ENCODE peak calls at places on chromosome 19, in six cellular contexts. One of them, this sample, is unnamed.

GRCh38 chr19:32022044-32022945 is 323.1 kb upstream of the ZNF507 start:
- DNase-seq in mesendoderm: no peak
- DNase-seq in left ventricle myocardium inferior: no peak
- DNase-seq in hypothalamus: no peak
- DNase-seq in anterior cingulate cortex: no peak
- DNase-seq in RCC 7860: no peak
- DNase-seq in this sample: no peak

GRCh38 chr19:1483067-1483978 is 4.3 kb upstream of the C19orf25 start:
- DNase-seq in mesendoderm: no peak
- DNase-seq in left ventricle myocardium inferior: no peak
- DNase-seq in hypothalamus: no peak
- DNase-seq in anterior cingulate cortex: no peak
- DNase-seq in RCC 7860: no peak
- DNase-seq in this sample: no peak

GRCh38 chr19:32442650-32443049 is 37.1 kb downstream of the DPY19L3 start:
- DNase-seq in mesendoderm: no peak
- DNase-seq in left ventricle myocardium inferior: no peak
- DNase-seq in hypothalamus: no peak
- DNase-seq in anterior cingulate cortex: no peak
- DNase-seq in RCC 7860: no peak
- DNase-seq in this sample: no peak

GRCh38 chr19:5719274-5719960 is 529 bp downstream of the LONP1 start:
- DNase-seq in mesendoderm: no peak
- DNase-seq in left ventricle myocardium inferior: no peak
- DNase-seq in hypothalamus: no peak
- DNase-seq in anterior cingulate cortex: no peak
- DNase-seq in RCC 7860: no peak
- DNase-seq in this sample: no peak

GRCh38 chr19:2627319-2627829 is 75.1 kb downstream of the GNG7 start:
- DNase-seq in mesendoderm: peak
- DNase-seq in left ventricle myocardium inferior: peak
- DNase-seq in hypothalamus: peak
- DNase-seq in anterior cingulate cortex: peak
- DNase-seq in RCC 7860: peak
- DNase-seq in this sample: peak

GRCh38 chr19:48836089-48837017 is at the start of gene HSD17B14:
- DNase-seq in mesendoderm: peak
- DNase-seq in left ventricle myocardium inferior: no peak
- DNase-seq in hypothalamus: peak
- DNase-seq in anterior cingulate cortex: peak
- DNase-seq in RCC 7860: no peak
- DNase-seq in this sample: peak

GRCh38 chr19:15199652-15200574 is 882 bp downstream of the NOTCH3 start:
- DNase-seq in mesendoderm: peak
- DNase-seq in left ventricle myocardium inferior: no peak
- DNase-seq in hypothalamus: peak
- DNase-seq in anterior cingulate cortex: no peak
- DNase-seq in RCC 7860: no peak
- DNase-seq in this sample: no peak

GRCh38 chr19:36771275-36772231 is 1.1 kb downstream of the ZNF850 start:
- DNase-seq in mesendoderm: peak
- DNase-seq in left ventricle myocardium inferior: peak
- DNase-seq in hypothalamus: peak
- DNase-seq in anterior cingulate cortex: no peak
- DNase-seq in RCC 7860: peak
- DNase-seq in this sample: peak

GRCh38 chr19:29263305-29264080 is 50.5 kb upstream of the UQCRFS1 start:
- DNase-seq in mesendoderm: peak
- DNase-seq in left ventricle myocardium inferior: peak
- DNase-seq in hypothalamus: no peak
- DNase-seq in anterior cingulate cortex: no peak
- DNase-seq in RCC 7860: no peak
- DNase-seq in this sample: peak

GRCh38 chr19:6069268-6069771 is 41.0 kb downstream of the RFX2 start:
- DNase-seq in mesendoderm: no peak
- DNase-seq in left ventricle myocardium inferior: no peak
- DNase-seq in hypothalamus: no peak
- DNase-seq in anterior cingulate cortex: no peak
- DNase-seq in RCC 7860: no peak
- DNase-seq in this sample: no peak

GRCh38 chr19:42113641-42114348 is 18.5 kb downstream of the POU2F2 start:
- DNase-seq in mesendoderm: peak
- DNase-seq in left ventricle myocardium inferior: no peak
- DNase-seq in hypothalamus: no peak
- DNase-seq in anterior cingulate cortex: no peak
- DNase-seq in RCC 7860: peak
- DNase-seq in this sample: no peak

GRCh38 chr19:12603714-12604113 is 6.9 kb downstream of the ZNF490 start:
- DNase-seq in mesendoderm: no peak
- DNase-seq in left ventricle myocardium inferior: no peak
- DNase-seq in hypothalamus: no peak
- DNase-seq in anterior cingulate cortex: no peak
- DNase-seq in RCC 7860: no peak
- DNase-seq in this sample: peak

GRCh38 chr19:34712606-34713261 is 21.3 kb upstream of the ZNF181 start:
- DNase-seq in mesendoderm: peak
- DNase-seq in left ventricle myocardium inferior: no peak
- DNase-seq in hypothalamus: no peak
- DNase-seq in anterior cingulate cortex: no peak
- DNase-seq in RCC 7860: peak
- DNase-seq in this sample: peak

GRCh38 chr19:10335149-10336053 is 2.1 kb upstream of the RAVER1 start:
- DNase-seq in mesendoderm: no peak
- DNase-seq in left ventricle myocardium inferior: no peak
- DNase-seq in hypothalamus: peak
- DNase-seq in anterior cingulate cortex: peak
- DNase-seq in RCC 7860: no peak
- DNase-seq in this sample: peak

GRCh38 chr19:1432507-1432887 is 5.7 kb upstream of the RPS15 start:
- DNase-seq in mesendoderm: no peak
- DNase-seq in left ventricle myocardium inferior: no peak
- DNase-seq in hypothalamus: no peak
- DNase-seq in anterior cingulate cortex: no peak
- DNase-seq in RCC 7860: no peak
- DNase-seq in this sample: no peak

GRCh38 chr19:4653793-4654436 is 14.6 kb downstream of the TNFAIP8L1 start:
- DNase-seq in mesendoderm: no peak
- DNase-seq in left ventricle myocardium inferior: no peak
- DNase-seq in hypothalamus: no peak
- DNase-seq in anterior cingulate cortex: no peak
- DNase-seq in RCC 7860: no peak
- DNase-seq in this sample: no peak

GRCh38 chr19:57465680-57466381 is 8.9 kb upstream of the VN1R1 start:
- DNase-seq in mesendoderm: peak
- DNase-seq in left ventricle myocardium inferior: no peak
- DNase-seq in hypothalamus: no peak
- DNase-seq in anterior cingulate cortex: no peak
- DNase-seq in RCC 7860: peak
- DNase-seq in this sample: no peak

GRCh38 chr19:40567750-40568494 is 8.8 kb upstream of the SHKBP1 start:
- DNase-seq in mesendoderm: no peak
- DNase-seq in left ventricle myocardium inferior: no peak
- DNase-seq in hypothalamus: no peak
- DNase-seq in anterior cingulate cortex: no peak
- DNase-seq in RCC 7860: no peak
- DNase-seq in this sample: no peak

GRCh38 chr19:47719047-47719885 is 6.0 kb downstream of the EHD2 start:
- DNase-seq in mesendoderm: no peak
- DNase-seq in left ventricle myocardium inferior: peak
- DNase-seq in hypothalamus: peak
- DNase-seq in anterior cingulate cortex: peak
- DNase-seq in RCC 7860: peak
- DNase-seq in this sample: peak

This sample was measured in Ammon's horn.